ENCODE peak calls at places on chromosomes 1 and 21, in nine cellular contexts. W is glutamatergic neuron, J is endothelial cell, Y is stomach, S is neural crest cell, Q is mammary epithelial cell, A is NB4, R is neural progenitor cell, T is HCT116. H is an unnamed sample.

GRCh38 chr1:79042117-79042516 is 35.6 kb upstream of the ADGRL4 start:
- DNase-seq in J (no peak), W (no peak), T (no peak), S (no peak), A (peak), R (no peak), Y (no peak), Q (peak), H (no peak)

GRCh38 chr1:193927550-193927949 is 741.1 kb upstream of the B3GALT2 start:
- DNase-seq in S (no peak), T (peak), Q (no peak), W (no peak), J (no peak), A (peak), Y (no peak), R (no peak), H (no peak)

GRCh38 chr1:6909857-6910256 is 124.6 kb downstream of the CAMTA1 start:
- DNase-seq in R (no peak), W (no peak), J (no peak), S (no peak), A (no peak), Q (no peak), Y (no peak), T (no peak), H (no peak)

GRCh38 chr21:31294691-31295090 is 49.4 kb downstream of the TIAM1 start:
- DNase-seq in W (no peak), Q (no peak), J (no peak), Y (no peak), A (no peak), T (no peak), R (no peak), S (no peak), H (no peak)

GRCh38 chr1:237171564-237172485 is 129.8 kb downstream of the RYR2 start:
- DNase-seq in S (no peak), W (no peak), Q (no peak), A (no peak), T (no peak), Y (no peak), J (no peak), R (no peak), H (no peak)

GRCh38 chr1:41727749-41728115 is 191.0 kb downstream of the HIVEP3 start:
- DNase-seq in T (no peak), Q (no peak), W (no peak), A (no peak), J (no peak), Y (no peak), S (no peak), R (no peak), H (no peak)

GRCh38 chr1:243582321-243582720 is 267.7 kb downstream of the AKT3 start:
- DNase-seq in Y (no peak), S (no peak), A (no peak), W (no peak), Q (peak), J (no peak), R (no peak), T (no peak), H (no peak)

GRCh38 chr1:244792188-244792850 is 43.1 kb upstream of the COX20 start:
- DNase-seq in J (no peak), Q (no peak), T (no peak), R (no peak), A (no peak), W (no peak), Y (no peak), S (no peak), H (no peak)

GRCh38 chr1:9164919-9165318 is 36.0 kb upstream of the GPR157 start:
- DNase-seq in J (no peak), T (no peak), R (no peak), Y (no peak), S (no peak), W (no peak), Q (no peak), A (no peak), H (no peak)

GRCh38 chr1:155127672-155128468 is at the start of gene EFNA1:
- DNase-seq in W (peak), A (peak), R (peak), J (peak), S (peak), T (no peak), Y (peak), Q (peak), H (no peak)

GRCh38 chr1:240768979-240769378 is 157.0 kb upstream of the GREM2 start:
- DNase-seq in T (no peak), A (no peak), S (no peak), R (no peak), W (no peak), Y (no peak), Q (no peak), J (no peak), H (no peak)

GRCh38 chr1:234617986-234618725 is 8.2 kb upstream of the IRF2BP2 start:
- DNase-seq in Q (peak), A (no peak), S (no peak), R (peak), J (no peak), W (no peak), Y (no peak), T (no peak), H (no peak)

GRCh38 chr1:205447457-205448415 is 8.1 kb downstream of the BLACAT1 start:
- DNase-seq in Q (peak), S (no peak), A (no peak), R (peak), J (no peak), W (no peak), Y (no peak), T (no peak), H (no peak)

GRCh38 chr1:181733486-181733885 is 250.2 kb downstream of the CACNA1E start:
- DNase-seq in A (no peak), S (no peak), T (no peak), J (no peak), Q (no peak), R (no peak), Y (no peak), W (no peak), H (no peak)

GRCh38 chr1:201565024-201565730 is 26.2 kb downstream of the NAV1 start:
- DNase-seq in A (no peak), W (no peak), J (no peak), Q (no peak), S (no peak), Y (no peak), R (no peak), T (no peak), H (no peak)

GRCh38 chr1:40802078-40803075 is 18.8 kb downstream of the KCNQ4 start:
- DNase-seq in S (peak), W (peak), T (peak), A (peak), R (peak), Y (peak), J (peak), Q (peak), H (peak)

GRCh38 chr1:41152622-41153044 is 89.5 kb downstream of the SCMH1 start:
- DNase-seq in A (no peak), Y (no peak), Q (peak), S (no peak), R (no peak), W (no peak), T (no peak), J (no peak), H (no peak)

GRCh38 chr1:203797948-203798347 is 2.5 kb downstream of the ZBED6 start:
- DNase-seq in T (no peak), Y (no peak), J (no peak), R (no peak), Q (peak), W (no peak), A (no peak), S (no peak), H (no peak)

GRCh38 chr1:231557898-231558710 is 29.6 kb downstream of the TSNAX start:
- DNase-seq in A (no peak), T (no peak), Q (no peak), J (no peak), Y (no peak), R (no peak), S (no peak), W (no peak), H (no peak)

GRCh38 chr1:3034162-3034561 is 12.9 kb downstream of the ACTRT2 start:
- DNase-seq in J (no peak), T (no peak), R (no peak), Q (no peak), W (no peak), A (no peak), Y (no peak), S (no peak), H (no peak)

GRCh38 chr1:73765551-73766233 is 432.3 kb downstream of the LRRIQ3 start:
- DNase-seq in A (no peak), Q (no peak), W (no peak), T (no peak), S (no peak), Y (no peak), J (no peak), R (no peak), H (no peak)

GRCh38 chr1:25688390-25689119 is 72.0 kb downstream of the MAN1C1 start:
- DNase-seq in T (no peak), Q (no peak), R (no peak), Y (no peak), J (no peak), A (no peak), S (no peak), W (no peak), H (no peak)

GRCh38 chr1:91731815-91732214 is 154.1 kb downstream of the TGFBR3 start:
- DNase-seq in A (no peak), S (no peak), Q (peak), Y (no peak), R (no peak), T (no peak), W (no peak), J (no peak), H (no peak)

GRCh38 chr21:16145479-16145878 is 415.7 kb downstream of the USP25 start:
- DNase-seq in T (no peak), J (no peak), S (no peak), Y (no peak), W (no peak), Q (no peak), A (no peak), R (no peak), H (no peak)
- TF ChIP-seq CTCF in T (no peak), J (no peak), S (no peak), Y (no peak), W (no peak), Q (no peak), A (no peak), R (no peak), H (no peak)

GRCh38 chr1:188986751-188987417 is 1490.8 kb downstream of the BRINP3 start:
- DNase-seq in Y (no peak), Q (no peak), T (no peak), A (no peak), J (no peak), S (no peak), R (peak), W (peak), H (no peak)

GRCh38 chr1:188988589-188988988 is 1489.1 kb downstream of the BRINP3 start:
- DNase-seq in W (no peak), Q (no peak), A (no peak), T (no peak), R (no peak), Y (no peak), J (no peak), S (no peak), H (no peak)
- TF ChIP-seq CTCF in W (no peak), Q (no peak), A (no peak), T (no peak), R (no peak), Y (no peak), J (no peak), S (no peak), H (no peak)

GRCh38 chr1:23554481-23555224 is 4.6 kb downstream of the ID3 start:
- DNase-seq in J (peak), Y (peak), A (peak), W (peak), S (peak), Q (peak), R (peak), T (peak), H (no peak)
- TF ChIP-seq CTCF in J (no peak), Y (no peak), A (peak), W (no peak), S (peak), Q (peak), R (peak), T (peak), H (no peak)

GRCh38 chr21:33078907-33079582 is 9.1 kb downstream of the OLIG1 start:
- DNase-seq in R (no peak), J (no peak), A (peak), S (no peak), W (no peak), T (peak), Y (no peak), Q (peak), H (no peak)

GRCh38 chr21:33080776-33081175 is 10.8 kb downstream of the OLIG1 start:
- DNase-seq in W (no peak), Y (no peak), T (no peak), S (no peak), J (no peak), Q (no peak), A (no peak), R (no peak), H (no peak)

GRCh38 chr21:33076600-33077329 is 6.8 kb downstream of the OLIG1 start:
- DNase-seq in Q (no peak), T (no peak), S (no peak), Y (no peak), W (no peak), A (no peak), J (no peak), R (no peak), H (no peak)

GRCh38 chr21:33075596-33076195 is 5.8 kb downstream of the OLIG1 start:
- DNase-seq in S (no peak), J (no peak), A (no peak), R (peak), T (no peak), Q (no peak), W (no peak), Y (no peak), H (no peak)

GRCh38 chr21:33080376-33080775 is 10.4 kb downstream of the OLIG1 start:
- DNase-seq in A (no peak), S (no peak), T (no peak), J (no peak), R (no peak), Y (no peak), W (no peak), Q (no peak), H (no peak)
- TF ChIP-seq CTCF in A (no peak), S (no peak), T (peak), J (no peak), R (no peak), Y (no peak), W (no peak), Q (no peak), H (no peak)

DNA sequence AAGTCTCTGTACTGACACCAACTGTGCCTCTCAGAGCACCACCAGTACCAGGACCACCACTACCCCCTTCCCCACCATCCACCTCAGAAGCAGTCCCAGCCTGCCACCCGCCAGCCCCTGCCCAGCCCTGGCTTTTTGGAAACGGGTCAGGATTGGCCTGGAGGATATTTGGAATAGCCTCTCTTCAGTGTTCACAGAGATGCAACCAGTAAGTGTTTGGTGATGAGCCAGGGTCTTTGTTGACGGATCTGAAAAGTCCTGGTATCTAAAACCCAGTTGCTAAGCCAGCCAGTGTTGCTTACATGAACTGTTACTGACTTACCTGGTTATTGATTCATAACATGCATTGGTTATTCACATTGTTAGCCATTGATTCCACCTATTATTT is 1.1 kb downstream of the C1orf56 start:
- DNase-seq in Q (no peak), S (no peak), Y (no peak), J (no peak), W (no peak), A (no peak), T (no peak), R (no peak), H (no peak)
- TF ChIP-seq CTCF in Q (no peak), S (peak), Y (no peak), J (no peak), W (no peak), A (no peak), T (no peak), R (no peak), H (no peak)

GRCh38 chr1:54227836-54228435 is 28.0 kb downstream of the MRPL37 start:
- DNase-seq in Y (no peak), Q (no peak), S (no peak), T (no peak), A (peak), W (no peak), J (no peak), R (peak), H (no peak)
- TF ChIP-seq CTCF in Y (no peak), Q (no peak), S (no peak), T (no peak), A (peak), W (no peak), J (no peak), R (peak), H (no peak)

DNA sequence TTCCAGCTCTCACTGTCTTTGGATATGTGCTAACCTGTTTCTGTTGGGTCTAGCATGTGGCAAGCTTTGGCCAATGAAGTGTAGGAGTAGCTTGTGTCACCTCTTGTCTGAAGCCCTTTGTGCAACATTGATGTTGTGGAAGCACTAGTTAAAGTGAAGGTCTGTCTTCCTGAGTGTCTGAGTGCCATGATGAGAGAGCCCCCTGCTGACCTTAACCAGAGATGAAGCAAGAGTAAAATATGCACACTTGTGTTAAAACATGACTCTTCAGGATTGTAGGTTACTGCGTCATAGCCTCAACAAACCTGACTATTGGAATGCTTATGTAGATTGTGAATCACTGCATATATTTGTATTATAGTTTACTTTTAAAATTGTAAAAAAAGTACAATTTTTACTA is 103.7 kb downstream of the NCAM2 start:
- DNase-seq in J (peak), Q (no peak), Y (no peak), R (peak), T (no peak), S (peak), A (peak), W (no peak), H (no peak)
- TF ChIP-seq CTCF in J (no peak), Q (no peak), Y (no peak), R (peak), T (no peak), S (peak), A (peak), W (peak), H (no peak)

DNA sequence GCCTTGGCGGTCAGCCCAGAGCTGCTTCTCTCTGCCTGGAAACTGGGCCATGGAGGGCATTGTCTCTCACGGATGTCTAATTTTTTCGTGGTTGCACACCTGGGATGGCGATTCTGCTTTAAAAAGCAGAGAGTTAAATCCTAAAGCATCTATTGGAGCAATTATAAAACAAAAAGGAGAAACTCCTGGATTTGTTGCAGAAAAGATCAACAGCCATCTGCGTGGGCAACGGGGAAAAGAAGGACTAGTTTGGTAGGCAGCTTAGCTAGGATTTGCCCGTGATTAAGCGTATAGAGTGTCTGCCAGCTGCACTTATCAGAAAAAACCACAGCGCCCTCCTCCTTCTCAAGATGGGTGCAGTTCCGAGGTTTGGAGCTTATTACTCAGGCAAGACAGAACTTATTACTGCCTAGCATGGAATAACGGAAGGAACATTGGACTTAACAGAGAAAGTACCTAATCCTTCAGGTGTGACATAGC is 524 bp upstream of the SLC25A24 start:
- DNase-seq in Q (peak), T (peak), Y (peak), W (no peak), S (no peak), R (peak), A (peak), J (peak), H (no peak)
- TF ChIP-seq CTCF in Q (peak), T (peak), Y (no peak), W (no peak), S (no peak), R (peak), A (peak), J (no peak), H (no peak)

DNA sequence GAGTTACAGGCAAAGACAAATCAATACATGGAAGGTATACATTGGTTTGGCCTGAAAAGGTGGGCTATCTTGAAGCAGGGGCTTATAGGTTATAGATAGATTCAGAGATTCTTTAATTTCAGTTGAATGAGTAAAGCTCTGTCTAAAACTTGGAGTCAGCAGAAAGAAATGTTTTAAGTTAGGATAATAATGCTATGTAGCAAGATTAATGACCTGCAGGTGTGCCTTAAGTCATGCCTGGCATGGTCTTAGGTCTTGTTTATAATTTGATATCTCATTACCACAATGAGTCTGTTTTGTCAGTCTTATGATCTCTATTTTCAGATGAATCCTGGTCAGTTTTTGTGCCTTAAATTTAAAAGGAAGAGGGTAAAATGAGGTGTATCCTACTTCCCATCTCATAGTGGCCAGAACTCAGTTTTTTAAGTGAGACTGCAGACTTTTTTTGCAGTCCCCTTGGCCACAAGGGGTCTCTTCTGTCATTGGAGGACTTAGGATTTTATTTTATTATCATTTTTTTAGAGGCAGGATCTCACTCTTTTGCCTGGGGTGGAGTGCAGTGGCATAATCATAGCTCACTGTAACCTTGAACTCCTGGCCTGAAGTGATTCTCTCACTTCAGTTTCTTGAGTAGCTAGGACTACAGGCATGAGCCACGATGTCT is 21.3 kb upstream of the PGBD2 start:
- DNase-seq in J (no peak), S (no peak), W (no peak), T (no peak), A (no peak), Q (no peak), R (no peak), Y (no peak), H (no peak)
- TF ChIP-seq CTCF in J (peak), S (peak), W (no peak), T (peak), A (no peak), Q (no peak), R (peak), Y (no peak), H (no peak)

GRCh38 chr1:70440642-70441391 is 29.7 kb downstream of the CTH start:
- DNase-seq in R (no peak), S (no peak), W (no peak), J (no peak), Q (no peak), A (no peak), Y (no peak), T (no peak), H (no peak)

GRCh38 chr1:70438529-70438928 is 27.5 kb downstream of the CTH start:
- DNase-seq in T (no peak), J (no peak), Y (no peak), Q (no peak), R (no peak), A (no peak), W (no peak), S (no peak), H (no peak)

GRCh38 chr1:70441392-70442035 is 30.4 kb downstream of the CTH start:
- DNase-seq in R (no peak), S (no peak), T (no peak), Q (no peak), J (no peak), Y (no peak), A (no peak), W (no peak), H (no peak)

GRCh38 chr1:70434253-70434859 is 23.3 kb downstream of the CTH start:
- DNase-seq in W (no peak), Q (no peak), J (no peak), S (no peak), T (no peak), A (no peak), R (no peak), Y (no peak), H (no peak)

DNA sequence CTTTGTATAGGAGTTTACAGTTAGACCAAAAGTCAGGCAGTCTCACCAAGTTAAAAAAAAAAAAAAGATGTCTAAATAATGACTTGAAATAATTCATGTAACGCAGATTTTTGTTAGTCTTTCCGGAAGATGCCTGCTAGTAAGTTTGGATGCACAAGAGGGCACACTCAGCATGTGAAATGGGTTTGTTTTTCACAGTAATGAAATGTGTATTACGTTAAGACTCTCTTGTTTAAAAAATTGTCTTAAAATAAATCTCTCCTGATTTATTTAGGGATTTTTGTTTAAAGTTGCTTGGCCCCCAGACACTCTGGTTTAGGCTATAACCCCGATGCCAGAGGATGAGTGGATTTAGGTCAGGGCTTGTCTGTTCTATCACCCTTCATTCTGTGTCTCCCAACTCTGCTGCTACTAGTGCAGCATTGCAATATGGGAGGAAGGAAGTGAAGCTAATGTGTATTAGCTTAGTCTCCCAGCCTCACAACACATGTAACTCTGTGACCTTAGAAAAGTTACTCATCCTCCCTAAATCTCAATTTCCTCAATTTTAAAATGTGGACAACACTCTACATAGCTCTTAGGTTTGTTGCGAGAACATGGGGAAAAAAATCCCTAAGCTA is 25.7 kb downstream of the CTH start:
- DNase-seq in R (no peak), J (no peak), S (no peak), T (no peak), Y (no peak), Q (no peak), A (peak), W (no peak), H (no peak)
- TF ChIP-seq CTCF in R (no peak), J (no peak), S (peak), T (no peak), Y (no peak), Q (peak), A (no peak), W (no peak), H (no peak)